ENCODE peak calls at places on chromosomes 16 and 17, in nine cellular contexts. H is fibroblast of lung; L is tibial artery; X is adipocyte; E is cardiac muscle cell; A is CD8-positive, alpha-beta memory T cell; Q is body of pancreas; U is osteoblast; F is mesendoderm. Z is an unnamed sample.

GRCh38 chr16:61814716-61815347 is 221.4 kb downstream of the CDH8 start:
- DNase-seq in H (no peak), L (no peak), X (no peak), E (no peak), A (no peak), Q (no peak), U (no peak), F (no peak), Z (no peak)

GRCh38 chr17:45261577-45262515 is at the start of gene SPATA32:
- DNase-seq in H (peak; percentile 31), L (peak; percentile 60), X (no peak), E (peak; percentile 43), A (peak; percentile 52), Q (peak; percentile 61), U (peak; percentile 67), F (peak; percentile 75), Z (peak; percentile 85)

GRCh38 chr16:66376114-66376513 is 9.6 kb downstream of the CDH5 start:
- DNase-seq in H (no peak), L (no peak), X (no peak), E (no peak), A (no peak), Q (no peak), U (no peak), F (no peak), Z (no peak)

GRCh38 chr16:57950382-57950781 is 20.5 kb downstream of the CNGB1 start:
- DNase-seq in H (no peak), L (no peak), X (no peak), E (no peak), A (no peak), Q (no peak), U (peak; percentile 27), F (no peak), Z (no peak)

GRCh38 chr17:46929413-46929812 is 6.5 kb downstream of the GOSR2 start:
- DNase-seq in H (no peak), L (no peak), X (peak; percentile 30), E (no peak), A (no peak), Q (no peak), U (no peak), F (peak; percentile 69), Z (no peak)

GRCh38 chr17:66200685-66201092 is 8.8 kb upstream of the CEP112 start:
- DNase-seq in H (peak; percentile 86), L (no peak), X (peak; percentile 83), E (peak; percentile 85), A (no peak), Q (peak; percentile 83), U (peak; percentile 73), F (peak; percentile 73), Z (no peak)

GRCh38 chr17:79658811-79659207 is 48.0 kb upstream of the RBFOX3 start:
- DNase-seq in H (peak; percentile 6), L (no peak), X (peak; percentile 4), E (peak; percentile 45), A (no peak), Q (peak; percentile 16), U (peak; percentile 25), F (peak; percentile 70), Z (no peak)

GRCh38 chr17:60393840-60394529 is 2.1 kb upstream of the USP32 start:
- DNase-seq in H (no peak), L (no peak), X (no peak), E (no peak), A (no peak), Q (no peak), U (no peak), F (no peak), Z (peak; percentile 68)

DNA sequence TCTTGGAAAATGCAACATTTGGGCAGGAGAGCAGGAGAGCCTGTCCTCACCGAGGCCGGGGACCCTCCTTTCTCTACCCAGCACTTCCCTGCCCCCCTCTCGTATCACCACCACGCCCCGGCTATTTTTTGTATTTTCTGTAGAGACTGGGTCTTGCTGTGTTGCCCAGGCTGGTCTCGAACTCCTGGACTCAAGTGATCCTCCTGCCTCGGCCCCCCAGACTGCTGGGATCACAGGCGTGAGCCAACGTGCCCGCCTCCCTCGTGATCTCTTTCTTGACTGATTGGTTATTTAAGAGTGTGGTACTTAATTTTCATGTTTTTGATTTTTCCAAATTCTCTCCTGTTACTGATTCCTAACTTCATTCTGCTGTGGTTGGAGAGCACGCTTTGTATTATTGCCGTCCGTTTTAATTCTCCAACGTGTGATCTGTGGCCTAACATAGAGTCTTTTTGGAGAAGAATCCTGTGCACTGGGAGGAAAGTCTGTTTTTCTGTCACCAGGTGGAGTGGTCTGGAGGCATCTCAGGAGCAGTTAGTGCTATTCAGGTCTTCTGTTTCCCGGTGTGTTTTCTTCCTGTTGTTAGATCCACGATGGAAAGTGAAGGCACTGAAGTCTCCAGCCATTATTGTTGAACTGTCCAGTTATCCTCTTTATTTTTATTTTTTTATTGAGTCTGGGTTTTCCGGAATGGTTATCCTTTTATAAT is 40.4 kb downstream of the ZNF778 start:
- DNase-seq in H (no peak), L (no peak), X (no peak), E (no peak), A (no peak), Q (no peak), U (peak; percentile 56), F (peak; percentile 34), Z (no peak)
- H3K4me3 ChIP-seq in H (peak overlapping the region; percentile 38), L (no peak overlapping the region), X (peak overlapping the region; percentile 83), E (no peak overlapping the region), A (no peak overlapping the region), Q (no peak overlapping the region), U (peak overlapping the region; percentile 68), F (no peak overlapping the region), Z (peak overlapping the region; percentile 29)

GRCh38 chr16:10447289-10447688 is 61.4 kb downstream of the ATF7IP2 start:
- DNase-seq in H (no peak), L (no peak), X (no peak), E (no peak), A (no peak), Q (no peak), U (no peak), F (peak; percentile 6), Z (no peak)
- H3K36me3 ChIP-seq in H (no peaks in the 10 kb centered on the region), L (peaks cover 47% of the 10 kb centered on the region), X (peaks cover 13% of the 10 kb centered on the region), E (peaks cover 21% of the 10 kb centered on the region), A (peaks cover 43% of the 10 kb centered on the region), Q (peaks cover 5% of the 10 kb centered on the region), U (peaks cover 15% of the 10 kb centered on the region), F (peaks cover 8% of the 10 kb centered on the region), Z (peaks cover 5% of the 10 kb centered on the region)

GRCh38 chr17:7175363-7175733 is 3.8 kb downstream of the ASGR1 start:
- DNase-seq in H (no peak), L (no peak), X (no peak), E (no peak), A (no peak), Q (no peak), U (no peak), F (no peak), Z (no peak)

GRCh38 chr17:7176107-7176851 is 2.9 kb downstream of the ASGR1 start:
- DNase-seq in H (no peak), L (no peak), X (no peak), E (no peak), A (no peak), Q (no peak), U (no peak), F (no peak), Z (no peak)

GRCh38 chr17:7177210-7177953 is 1.8 kb downstream of the ASGR1 start:
- DNase-seq in H (peak; percentile 61), L (peak; percentile 45), X (peak; percentile 90), E (peak; percentile 74), A (peak; percentile 49), Q (peak; percentile 74), U (peak; percentile 98), F (peak; percentile 85), Z (no peak)

GRCh38 chr17:7177954-7178477 is 1.2 kb downstream of the ASGR1 start:
- DNase-seq in H (no peak), L (no peak), X (peak; percentile 36), E (peak; percentile 25), A (no peak), Q (peak; percentile 13), U (peak; percentile 69), F (peak; percentile 72), Z (no peak)

DNA sequence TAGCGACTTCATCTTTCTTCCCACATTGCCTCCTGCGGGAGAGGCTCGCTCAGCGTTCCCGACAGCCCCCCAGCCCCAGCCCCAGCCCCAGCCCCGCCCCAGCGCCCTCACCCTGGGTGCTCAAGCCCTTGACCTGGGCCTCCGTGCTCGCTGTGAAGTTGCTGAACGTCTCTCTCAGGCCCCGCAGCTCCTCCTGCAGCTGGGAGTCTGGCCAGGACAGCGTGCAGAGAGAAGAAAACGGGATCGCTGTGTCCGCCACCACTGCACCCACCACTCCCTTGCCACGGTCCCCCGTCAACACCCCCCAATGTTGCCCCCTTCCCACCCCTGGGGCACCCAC is 2.3 kb downstream of the ASGR1 start:
- DNase-seq in H (no peak), L (no peak), X (peak; percentile 41), E (peak; percentile 29), A (no peak), Q (no peak), U (no peak), F (peak; percentile 33), Z (no peak)
- H3K4me3 ChIP-seq in H (no peak overlapping the region), L (no peak overlapping the region), X (peak overlapping the region; percentile 70), E (peak overlapping the region; percentile 44), A (no peak overlapping the region), Q (no peak overlapping the region), U (no peak overlapping the region), F (no peak overlapping the region), Z (no peak overlapping the region)

GRCh38 chr16:539901-540530 is 12.5 kb downstream of the CAPN15 start:
- DNase-seq in H (peak; percentile 81), L (no peak), X (peak; percentile 72), E (no peak), A (no peak), Q (no peak), U (peak; percentile 100), F (no peak), Z (no peak)

GRCh38 chr16:544517-544916 is 15.7 kb upstream of the PRR35 start:
- DNase-seq in H (no peak), L (no peak), X (no peak), E (no peak), A (no peak), Q (no peak), U (no peak), F (no peak), Z (no peak)

GRCh38 chr16:543301-544164 is 16.0 kb downstream of the CAPN15 start:
- DNase-seq in H (no peak), L (no peak), X (no peak), E (no peak), A (no peak), Q (no peak), U (no peak), F (no peak), Z (no peak)

GRCh38 chr16:537415-538335 is 10.2 kb downstream of the CAPN15 start:
- DNase-seq in H (no peak), L (no peak), X (no peak), E (no peak), A (no peak), Q (no peak), U (no peak), F (no peak), Z (no peak)

DNA sequence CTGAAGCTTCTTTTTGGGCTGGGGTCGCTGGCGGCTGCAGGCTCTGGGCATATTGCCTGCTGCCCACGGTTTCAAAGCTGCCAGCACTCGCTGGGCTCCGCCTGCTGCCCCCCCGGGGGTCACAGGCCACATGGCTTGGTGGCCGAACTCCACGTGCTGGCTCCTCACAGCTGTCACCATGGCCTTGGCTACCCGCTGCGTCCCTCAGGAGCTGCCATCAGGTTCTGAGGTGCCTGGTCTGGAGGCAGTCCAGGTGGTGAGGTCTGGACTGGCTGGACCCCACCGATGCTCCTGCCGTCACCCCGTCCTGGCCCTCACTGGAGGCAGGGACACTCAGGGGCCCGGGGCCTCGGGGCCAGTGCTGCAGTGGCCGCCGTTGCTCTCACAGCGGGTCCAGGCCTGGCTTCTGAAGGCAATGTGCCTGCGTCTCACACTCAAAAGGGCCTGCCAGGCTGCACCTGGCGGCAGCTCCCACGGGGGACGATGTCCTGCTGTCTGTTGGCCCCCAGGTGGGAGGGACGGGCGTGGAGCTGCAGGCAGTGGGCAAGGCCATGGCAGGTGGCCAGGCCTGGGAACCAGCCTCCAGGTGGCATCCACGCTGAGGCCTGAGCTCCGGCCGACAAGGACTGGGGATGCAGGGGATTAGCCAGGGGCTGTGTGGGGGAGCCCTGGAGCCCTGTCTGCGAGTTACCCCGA is 13.3 kb downstream of the CAPN15 start:
- DNase-seq in H (no peak), L (no peak), X (no peak), E (no peak), A (no peak), Q (peak; percentile 76), U (no peak), F (no peak), Z (no peak)
- H3K36me3 ChIP-seq in H (peaks cover 22% of the 10 kb centered on the region), L (peaks cover 5% of the 10 kb centered on the region), X (peaks cover 9% of the 10 kb centered on the region), E (no peaks in the 10 kb centered on the region), A (no peaks in the 10 kb centered on the region), Q (no peaks in the 10 kb centered on the region), U (peaks cover 5% of the 10 kb centered on the region), F (no peaks in the 10 kb centered on the region), Z (no peaks in the 10 kb centered on the region)